ENCODE peak calls at places on chromosomes 2 and 18, in eight cellular contexts. V is HCEC 1CT; Y is thoracic aorta; M is naive thymus-derived CD8-positive, alpha-beta T cell; U is CD4-positive, alpha-beta T cell; B is cardiac fibroblast; O is putamen; N is SW480. Z is an unnamed sample.

GRCh38 chr18:62522178-62522509 is 681 bp upstream of the ZCCHC2 start:
- DNase-seq in Y (no peak), O (no peak), N (peak; percentile 11), B (no peak), V (no peak), M (no peak), U (no peak), Z (no peak)

GRCh38 chr2:158602027-158602426 is 145.3 kb downstream of the PKP4 start:
- DNase-seq in Y (no peak), O (no peak), U (no peak), B (no peak), V (no peak), M (no peak), N (no peak), Z (no peak)

GRCh38 chr2:142571934-142572333 is 305.5 kb upstream of the KYNU start:
- DNase-seq in O (no peak), Y (no peak), N (no peak), U (no peak), B (no peak), M (no peak), V (no peak), Z (no peak)

GRCh38 chr18:31619291-31619690 is 27.6 kb downstream of the TTR start:
- DNase-seq in U (no peak), Y (no peak), M (no peak), V (no peak), N (no peak), O (no peak), B (no peak), Z (no peak)

GRCh38 chr18:21831413-21831831 is 90.8 kb downstream of the MIB1 start:
- DNase-seq in N (no peak), B (peak; percentile 21), M (no peak), U (no peak), Y (peak; percentile 18), O (peak; percentile 15), V (no peak), Z (no peak)

GRCh38 chr18:45365835-45366234 is 249.4 kb upstream of the SLC14A2 start:
- DNase-seq in V (no peak), Y (no peak), U (no peak), B (no peak), O (no peak), N (no peak), M (no peak), Z (no peak)

GRCh38 chr18:56148373-56148772 is 490.0 kb downstream of the TXNL1 start:
- DNase-seq in M (no peak), V (peak; percentile 92), O (no peak), U (no peak), Y (no peak), B (peak; percentile 12), N (no peak), Z (no peak)

GRCh38 chr18:48797841-48798255 is 152.9 kb downstream of the SMAD7 start:
- DNase-seq in N (no peak), M (no peak), Y (peak; percentile 1), U (no peak), V (no peak), O (no peak), B (no peak), Z (no peak)

GRCh38 chr2:70247364-70248144 is 874 bp downstream of the TIA1 start:
- DNase-seq in M (no peak), B (peak; percentile 50), N (no peak), V (peak; percentile 15), O (peak; percentile 28), Y (no peak), U (no peak), Z (no peak)

GRCh38 chr2:35501076-35501475 is 854.5 kb upstream of the CRIM1 start:
- DNase-seq in Y (no peak), O (peak; percentile 61), M (no peak), B (no peak), N (no peak), V (peak; percentile 5), U (no peak), Z (no peak)

GRCh38 chr2:152716805-152717241 is 438 bp downstream of the PRPF40A start:
- DNase-seq in O (peak; percentile 20), V (no peak), Y (no peak), B (peak; percentile 23), M (peak; percentile 45), N (peak; percentile 11), U (peak; percentile 11), Z (peak; percentile 72)

GRCh38 chr2:68294187-68294586 is 25.6 kb downstream of the CNRIP1 start:
- DNase-seq in M (no peak), V (no peak), N (no peak), Y (no peak), O (no peak), B (no peak), U (no peak), Z (no peak)

GRCh38 chr18:35345460-35345921 is 1.3 kb upstream of the ZNF24 start:
- DNase-seq in N (no peak), O (peak; percentile 86), U (no peak), M (no peak), V (no peak), Y (no peak), B (peak; percentile 66), Z (no peak)

GRCh38 chr2:227939271-227940027 is 68.0 kb downstream of the DAW1 start:
- DNase-seq in M (no peak), B (peak; percentile 64), U (no peak), O (peak; percentile 83), Y (no peak), N (peak; percentile 45), V (peak; percentile 53), Z (no peak)

GRCh38 chr2:75602724-75603342 is 42.1 kb upstream of the EVA1A start:
- DNase-seq in Y (no peak), V (peak; percentile 90), B (peak; percentile 60), M (no peak), U (no peak), O (no peak), N (no peak), Z (no peak)

GRCh38 chr18:64097497-64097896 is 51.4 kb downstream of the LINC00305 start:
- DNase-seq in U (no peak), M (no peak), O (no peak), B (no peak), Y (no peak), V (no peak), N (no peak), Z (no peak)